ENCODE peak calls at places on chromosomes 2 and 18, in five cellular contexts. R is A549, Y is A673, G is body of pancreas, X is heart right ventricle. M is an unnamed sample. For H3K4me1 and H3K9me3, the result is how much of the 10 kb centered on the place peaks cover.

GRCh38 chr2:44107086-44107740 is 61.5 kb upstream of the PPM1B start:
- DNase-seq in R (no peak), Y (no peak), G (no peak), X (no peak), M (no peak)

GRCh38 chr2:52632543-52632942 is 1135.1 kb upstream of the CHAC2 start:
- DNase-seq in R (no peak), Y (no peak), G (no peak), X (no peak), M (no peak)

GRCh38 chr18:79798999-79799370 is 1.2 kb downstream of the KCNG2 start:
- DNase-seq in R (no peak), Y (no peak), G (no peak), X (no peak), M (no peak)

GRCh38 chr2:160967523-160967922 is 192.7 kb upstream of the TANK start:
- DNase-seq in R (no peak), Y (no peak), G (no peak), X (no peak), M (no peak)

GRCh38 chr18:21740474-21740723 is 193 bp upstream of the MIB1 start:
- DNase-seq in R (peak), Y (no peak), G (no peak), X (peak), M (no peak)

GRCh38 chr2:230067990-230068657 is 600 bp downstream of the SLC16A14 start:
- DNase-seq in R (peak), Y (peak), G (peak), X (peak), M (no peak)

GRCh38 chr2:39216495-39217191 is 27.1 kb downstream of the CDKL4 start:
- DNase-seq in R (no peak), Y (no peak), G (no peak), X (no peak), M (no peak)

GRCh38 chr2:120983344-120983743 is 247.7 kb downstream of the GLI2 start:
- DNase-seq in R (no peak), Y (no peak), G (no peak), X (no peak), M (no peak)

GRCh38 chr2:236856856-236857616 is 228.7 kb upstream of the COPS8 start:
- DNase-seq in R (no peak), Y (no peak), G (no peak), X (no peak), M (no peak)

GRCh38 chr18:22558945-22559385 is 141.2 kb upstream of the CTAGE1 start:
- DNase-seq in R (peak), Y (no peak), G (peak), X (peak), M (no peak)

GRCh38 chr2:119364798-119365197 is 1.8 kb downstream of the C2orf76 start:
- DNase-seq in R (no peak), Y (no peak), G (no peak), X (no peak), M (no peak)

GRCh38 chr18:22348521-22349316 is 69.0 kb downstream of the CTAGE1 start:
- DNase-seq in R (no peak), Y (peak), G (peak), X (peak), M (peak)

GRCh38 chr2:8661736-8662135 is 20.1 kb upstream of the ID2 start:
- DNase-seq in R (no peak), Y (no peak), G (no peak), X (no peak), M (no peak)

GRCh38 chr18:34098109-34098508 is 126.6 kb downstream of the NOL4 start:
- DNase-seq in R (no peak), Y (peak), G (no peak), X (no peak), M (no peak)

GRCh38 chr2:97779141-97779540 is 65.8 kb downstream of the ZAP70 start:
- DNase-seq in R (no peak), Y (no peak), G (no peak), X (no peak), M (no peak)

GRCh38 chr2:217827430-217828201 is 175.2 kb downstream of the TNS1 start:
- DNase-seq in R (no peak), Y (no peak), G (peak), X (peak), M (no peak)

GRCh38 chr2:23009545-23010149 is 375.3 kb upstream of the KLHL29 start:
- DNase-seq in R (no peak), Y (no peak), G (peak), X (peak), M (peak)

GRCh38 chr18:48990497-48991298 is 39.9 kb upstream of the SMAD7 start:
- DNase-seq in R (peak), Y (no peak), G (no peak), X (no peak), M (no peak)

DNA sequence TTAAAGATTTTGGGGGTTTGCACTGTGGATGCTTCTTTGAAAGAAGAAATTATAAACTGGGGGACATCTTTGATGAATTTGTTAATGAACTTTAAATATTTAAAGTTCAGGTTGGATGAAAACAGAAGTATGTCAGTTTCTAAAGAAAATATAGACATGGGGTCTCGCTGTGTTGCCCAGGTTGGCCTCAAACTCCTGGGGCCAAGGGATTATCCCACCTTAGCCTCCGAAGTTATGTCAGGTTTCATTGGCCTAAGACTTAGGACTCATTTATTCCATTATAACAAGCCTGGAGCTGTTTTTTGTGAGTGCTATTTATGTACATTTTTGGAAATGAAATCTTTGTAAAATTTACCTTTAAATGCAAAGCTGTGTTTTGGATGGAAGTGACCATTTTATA is 2.5 kb downstream of the NAB1 start:
- DNase-seq in R (no peak), Y (no peak), G (no peak), X (no peak), M (no peak)
- H3K4me1 ChIP-seq in R (half or more), Y (half or more), G (under half), X (half or more), M (half or more)

GRCh38 chr2:135076556-135076955 is 24.5 kb downstream of the RAB3GAP1 start:
- DNase-seq in R (no peak), Y (no peak), G (no peak), X (no peak), M (no peak)

GRCh38 chr2:135072125-135072997 is 20.3 kb downstream of the RAB3GAP1 start:
- DNase-seq in R (no peak), Y (no peak), G (no peak), X (no peak), M (no peak)

GRCh38 chr2:135078417-135078816 is 26.3 kb downstream of the RAB3GAP1 start:
- DNase-seq in R (no peak), Y (no peak), G (no peak), X (no peak), M (no peak)

DNA sequence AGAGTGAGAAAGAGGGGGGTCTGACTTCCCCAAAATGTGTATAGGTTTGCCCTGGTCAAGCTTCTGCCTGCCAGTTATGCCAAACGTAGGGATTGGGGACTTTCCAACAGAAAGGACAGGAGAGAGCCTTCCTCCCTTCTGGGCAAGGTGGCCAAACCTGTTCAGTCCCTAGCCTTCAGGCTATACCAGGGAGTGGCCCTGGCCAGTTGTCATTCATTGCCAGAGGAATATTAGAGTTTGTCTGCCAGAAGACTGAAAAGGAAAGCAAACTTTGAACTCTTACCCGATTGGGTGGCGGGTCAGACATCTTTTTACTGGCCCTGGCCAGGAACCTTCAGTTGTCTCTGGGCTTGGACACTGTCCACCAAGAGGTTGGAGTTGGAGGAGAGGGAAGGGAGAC is 22.1 kb downstream of the RAB3GAP1 start:
- DNase-seq in R (no peak), Y (no peak), G (peak), X (no peak), M (no peak)
- H3K9me3 ChIP-seq in R (under half), Y (under half), G (under half), X (under half), M (under half)

DNA sequence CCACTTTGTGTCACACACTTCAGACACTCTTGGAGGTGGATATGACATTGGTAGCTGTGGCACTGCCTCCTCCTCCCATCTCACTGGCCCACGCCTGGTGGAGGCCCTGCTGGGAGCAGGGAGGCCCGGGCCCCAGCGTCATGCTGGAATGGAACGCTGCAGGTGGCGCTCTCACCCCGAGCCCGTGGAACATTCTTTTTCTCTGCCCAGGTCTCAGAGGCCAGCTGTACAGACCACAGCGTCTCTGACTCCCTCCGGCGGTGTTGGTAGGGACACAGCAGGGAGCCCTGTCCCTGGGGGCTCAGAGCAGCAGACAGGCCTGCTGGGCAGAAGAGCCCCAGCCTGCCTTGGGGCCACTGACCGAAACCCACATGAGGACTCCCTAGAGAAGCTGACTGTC is 218.1 kb downstream of the TWIST2 start:
- DNase-seq in R (no peak), Y (no peak), G (no peak), X (no peak), M (no peak)
- TF ChIP-seq CTCF in R (no peak), Y (no peak), G (no peak), X (no peak), M (no peak)

GRCh38 chr2:207251573-207252192 is 85.9 kb upstream of the KLF7 start:
- DNase-seq in R (no peak), Y (no peak), G (no peak), X (no peak), M (no peak)

GRCh38 chr2:207253946-207254345 is 88.2 kb upstream of the KLF7 start:
- DNase-seq in R (peak), Y (no peak), G (no peak), X (no peak), M (no peak)

GRCh38 chr2:207251022-207251421 is 85.3 kb upstream of the KLF7 start:
- DNase-seq in R (no peak), Y (no peak), G (no peak), X (no peak), M (no peak)

GRCh38 chr2:207252979-207253640 is 87.4 kb upstream of the KLF7 start:
- DNase-seq in R (no peak), Y (peak), G (no peak), X (no peak), M (no peak)

DNA sequence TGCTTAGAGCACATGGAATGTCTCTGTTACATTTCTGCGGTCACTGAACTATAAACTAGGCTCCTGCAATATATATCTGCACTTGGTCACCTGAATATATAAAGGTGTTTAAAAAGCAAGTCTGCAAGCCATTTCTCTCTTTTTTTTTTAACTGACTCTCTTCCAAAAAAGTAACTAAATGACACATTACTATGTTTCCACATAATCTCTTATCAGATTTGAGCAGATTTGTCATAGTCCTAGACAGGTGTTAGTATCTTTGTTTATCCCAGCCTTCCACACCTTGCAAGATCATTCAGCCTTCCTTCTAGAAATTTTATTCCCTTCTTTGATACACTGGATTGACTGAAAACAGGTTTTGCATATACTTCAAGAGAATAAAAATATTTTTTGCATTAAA is 86.7 kb upstream of the KLF7 start:
- DNase-seq in R (no peak), Y (no peak), G (no peak), X (no peak), M (no peak)
- H3K4me1 ChIP-seq in R (half or more), Y (under half), G (under half), X (under half), M (under half)

GRCh38 chr18:66838340-66838987 is 234.6 kb upstream of the CDH19 start:
- DNase-seq in R (no peak), Y (no peak), G (no peak), X (no peak), M (no peak)
- H3K9me3 ChIP-seq in R (under half), Y (under half), G (under half), X (under half), M (under half)

GRCh38 chr2:46026431-46026830 is 270.8 kb upstream of the EPAS1 start:
- DNase-seq in R (no peak), Y (no peak), G (no peak), X (no peak), M (no peak)

GRCh38 chr2:46032161-46032813 is 264.9 kb upstream of the EPAS1 start:
- DNase-seq in R (no peak), Y (no peak), G (no peak), X (no peak), M (no peak)

GRCh38 chr2:46030330-46030729 is 266.9 kb upstream of the EPAS1 start:
- DNase-seq in R (no peak), Y (no peak), G (no peak), X (no peak), M (no peak)

GRCh38 chr2:46031124-46031523 is 266.1 kb upstream of the EPAS1 start:
- DNase-seq in R (no peak), Y (no peak), G (no peak), X (no peak), M (no peak)

GRCh38 chr2:46029332-46029811 is 267.8 kb upstream of the EPAS1 start:
- DNase-seq in R (no peak), Y (no peak), G (no peak), X (peak), M (no peak)
- TF ChIP-seq CTCF in R (peak), Y (peak), G (peak), X (no peak), M (no peak)

M was measured in esophagus muscularis mucosa.